ENCODE peak calls at places on chromosomes 1 and 21, in ten cellular contexts. T is GM19239; R is activated CD4-positive, alpha-beta T cell treated with anti-CD3 and anti-CD28 coated beads, Interleukin-2, amount 10 ng/mL, durations not matched to agents 24 days and 14 days; O is HT1080; X is NCI-H345; Y is activated T-cell treated with anti-CD3 and anti-CD28 coated beads for 1 hour; C is GM12878; E is nephron progenitor cell; Z is neural crest cell; F is DMS 273 treated with DMSO at 0.1 percent for 48 hours. S is an unnamed sample.

GRCh38 chr1:224259986-224260385 is 70.0 kb downstream of the NVL start:
- DNase-seq in T (no peak), R (no peak), O (peak), X (no peak), Y (no peak), C (no peak), E (no peak), Z (no peak), F (no peak), S (no peak)

GRCh38 chr1:76314730-76315129 is 240.2 kb downstream of the ST6GALNAC3 start:
- DNase-seq in T (no peak), R (no peak), O (no peak), X (no peak), Y (no peak), C (no peak), E (no peak), Z (no peak), F (no peak), S (no peak)

GRCh38 chr21:29481081-29481480 is 182.4 kb downstream of the BACH1 start:
- DNase-seq in T (no peak), R (no peak), O (no peak), X (no peak), Y (no peak), C (no peak), E (no peak), Z (no peak), F (no peak), S (no peak)

GRCh38 chr1:93275634-93276295 is 69.9 kb upstream of the DR1 start:
- DNase-seq in T (no peak), R (no peak), O (no peak), X (no peak), Y (no peak), C (no peak), E (no peak), Z (no peak), F (no peak), S (peak)

GRCh38 chr1:165451696-165452095 is 6.8 kb upstream of the RXRG start:
- DNase-seq in T (no peak), R (no peak), O (no peak), X (no peak), Y (no peak), C (no peak), E (no peak), Z (no peak), F (peak), S (no peak)

GRCh38 chr1:164644774-164645634 is 86.0 kb downstream of the PBX1 start:
- DNase-seq in T (no peak), R (no peak), O (no peak), X (peak), Y (no peak), C (no peak), E (no peak), Z (no peak), F (peak), S (no peak)

GRCh38 chr1:168623003-168623828 is 46.8 kb downstream of the XCL1 start:
- DNase-seq in T (no peak), R (no peak), O (peak), X (no peak), Y (no peak), C (no peak), E (no peak), Z (no peak), F (no peak), S (no peak)

GRCh38 chr1:33367488-33368405 is 46.8 kb upstream of the A3GALT2 start:
- DNase-seq in T (peak), R (peak), O (peak), X (peak), Y (peak), C (no peak), E (peak), Z (peak), F (no peak), S (peak)

GRCh38 chr1:6071219-6071618 is 25.5 kb downstream of the KCNAB2 start:
- DNase-seq in T (no peak), R (no peak), O (no peak), X (no peak), Y (no peak), C (no peak), E (no peak), Z (no peak), F (no peak), S (no peak)

GRCh38 chr1:43550598-43551246 is 20.0 kb downstream of the PTPRF start:
- DNase-seq in T (no peak), R (no peak), O (no peak), X (no peak), Y (no peak), C (no peak), E (no peak), Z (no peak), F (no peak), S (no peak)

GRCh38 chr21:35933466-35933865 is 126.9 kb downstream of the SETD4 start:
- DNase-seq in T (no peak), R (no peak), O (peak), X (no peak), Y (no peak), C (no peak), E (no peak), Z (no peak), F (no peak), S (no peak)

GRCh38 chr1:233281711-233282581 is 13.6 kb downstream of the PCNX2 start:
- DNase-seq in T (peak), R (peak), O (peak), X (no peak), Y (no peak), C (peak), E (no peak), Z (no peak), F (no peak), S (no peak)

GRCh38 chr1:60835649-60836048 is 246.7 kb upstream of the NFIA start:
- DNase-seq in T (no peak), R (no peak), O (no peak), X (peak), Y (no peak), C (no peak), E (no peak), Z (no peak), F (no peak), S (no peak)

GRCh38 chr1:174074757-174075156 is 52.6 kb upstream of the RC3H1 start:
- DNase-seq in T (no peak), R (no peak), O (no peak), X (no peak), Y (no peak), C (no peak), E (no peak), Z (no peak), F (no peak), S (no peak)

GRCh38 chr1:218025454-218025853 is 259.6 kb upstream of the RRP15 start:
- DNase-seq in T (no peak), R (no peak), O (peak), X (no peak), Y (no peak), C (no peak), E (no peak), Z (no peak), F (no peak), S (no peak)

S was measured in HuH-7.